ENCODE peak calls at places on chromosomes 2 and 18, in five cellular contexts. One of them, this sample, is unnamed.

GRCh38 chr2:62999905-63000304 is 50.7 kb upstream of the OTX1 start:
- DNase-seq in A549: peak; percentile 55
- DNase-seq in body of pancreas: no peak
- DNase-seq in tibial nerve: no peak
- DNase-seq in HCT116: no peak
- DNase-seq in this sample: no peak

GRCh38 chr18:69715322-69715721 is 232.4 kb downstream of the CD226 start:
- DNase-seq in A549: no peak
- DNase-seq in HCT116: no peak
- DNase-seq in body of pancreas: no peak
- DNase-seq in tibial nerve: no peak
- DNase-seq in this sample: no peak

GRCh38 chr2:160632576-160632975 is 139.0 kb upstream of the RBMS1 start:
- DNase-seq in HCT116: no peak
- DNase-seq in tibial nerve: no peak
- DNase-seq in A549: no peak
- DNase-seq in body of pancreas: no peak
- DNase-seq in this sample: no peak

GRCh38 chr2:28869494-28870145 is 489 bp downstream of the TRMT61B start:
- DNase-seq in HCT116: no peak
- DNase-seq in tibial nerve: no peak
- DNase-seq in A549: no peak
- DNase-seq in body of pancreas: no peak
- DNase-seq in this sample: no peak

GRCh38 chr2:122565364-122565763 is 809.9 kb downstream of the TSN start:
- DNase-seq in body of pancreas: no peak
- DNase-seq in tibial nerve: no peak
- DNase-seq in HCT116: no peak
- DNase-seq in A549: no peak
- DNase-seq in this sample: no peak

GRCh38 chr2:11985817-11986566 is 239.6 kb downstream of the LPIN1 start:
- DNase-seq in HCT116: no peak
- DNase-seq in body of pancreas: no peak
- DNase-seq in tibial nerve: no peak
- DNase-seq in A549: no peak
- DNase-seq in this sample: no peak

GRCh38 chr2:96874099-96874831 is 4.4 kb upstream of the SEMA4C start:
- DNase-seq in HCT116: no peak
- DNase-seq in tibial nerve: no peak
- DNase-seq in A549: no peak
- DNase-seq in body of pancreas: no peak
- DNase-seq in this sample: no peak

GRCh38 chr2:157363612-157364101 is 38.0 kb upstream of the ERMN start:
- DNase-seq in body of pancreas: no peak
- DNase-seq in HCT116: no peak
- DNase-seq in A549: no peak
- DNase-seq in tibial nerve: no peak
- DNase-seq in this sample: no peak

GRCh38 chr2:11498543-11499034 is 32.6 kb upstream of the E2F6 start:
- DNase-seq in body of pancreas: peak; percentile 57
- DNase-seq in A549: no peak
- DNase-seq in HCT116: no peak
- DNase-seq in tibial nerve: peak; percentile 49
- DNase-seq in this sample: no peak

GRCh38 chr2:161136696-161137324 is 23.4 kb upstream of the TANK start:
- DNase-seq in tibial nerve: no peak
- DNase-seq in HCT116: peak; percentile 44
- DNase-seq in body of pancreas: no peak
- DNase-seq in A549: peak; percentile 76
- DNase-seq in this sample: peak; percentile 15

GRCh38 chr2:33069894-33070651 is 123.3 kb downstream of the LTBP1 start:
- DNase-seq in body of pancreas: peak; percentile 46
- DNase-seq in tibial nerve: no peak
- DNase-seq in A549: peak; percentile 97
- DNase-seq in HCT116: peak; percentile 91
- DNase-seq in this sample: peak; percentile 11

GRCh38 chr18:48300463-48300961 is 108.7 kb downstream of the ZBTB7C start:
- DNase-seq in body of pancreas: no peak
- DNase-seq in A549: peak; percentile 9
- DNase-seq in HCT116: no peak
- DNase-seq in tibial nerve: no peak
- DNase-seq in this sample: no peak

GRCh38 chr18:60327880-60328589 is 44.5 kb downstream of the MC4R start:
- DNase-seq in HCT116: no peak
- DNase-seq in A549: no peak
- DNase-seq in tibial nerve: no peak
- DNase-seq in body of pancreas: no peak
- DNase-seq in this sample: no peak

GRCh38 chr2:113089907-113090306 is 22.1 kb downstream of the IL1F10 start:
- DNase-seq in tibial nerve: no peak
- DNase-seq in HCT116: no peak
- DNase-seq in A549: no peak
- DNase-seq in body of pancreas: no peak
- DNase-seq in this sample: no peak

GRCh38 chr18:38368246-38368645 is 802.6 kb upstream of the CELF4 start:
- DNase-seq in tibial nerve: no peak
- DNase-seq in body of pancreas: peak; percentile 52
- DNase-seq in HCT116: no peak
- DNase-seq in A549: no peak
- DNase-seq in this sample: no peak

GRCh38 chr2:134917958-134918517 is 584 bp upstream of the CCNT2 start:
- DNase-seq in A549: no peak
- DNase-seq in body of pancreas: peak; percentile 89
- DNase-seq in tibial nerve: peak; percentile 77
- DNase-seq in HCT116: no peak
- DNase-seq in this sample: no peak

GRCh38 chr2:98404556-98405250 is 40.0 kb upstream of the INPP4A start:
- DNase-seq in body of pancreas: no peak
- DNase-seq in A549: no peak
- DNase-seq in tibial nerve: no peak
- DNase-seq in HCT116: no peak
- DNase-seq in this sample: no peak

GRCh38 chr18:61569176-61569892 is 236.1 kb downstream of the CDH20 start:
- DNase-seq in body of pancreas: no peak
- DNase-seq in HCT116: no peak
- DNase-seq in tibial nerve: no peak
- DNase-seq in A549: no peak
- DNase-seq in this sample: no peak

GRCh38 chr2:18788590-18788989 is 199.2 kb upstream of the NT5C1B start:
- DNase-seq in body of pancreas: peak; percentile 45
- DNase-seq in A549: no peak
- DNase-seq in tibial nerve: no peak
- DNase-seq in HCT116: no peak
- DNase-seq in this sample: no peak

GRCh38 chr2:38174646-38175096 is 98.7 kb upstream of the CYP1B1 start:
- DNase-seq in A549: no peak
- DNase-seq in body of pancreas: no peak
- DNase-seq in tibial nerve: no peak
- DNase-seq in HCT116: no peak
- DNase-seq in this sample: no peak
- TF ChIP-seq POLR2A in A549: no peak
- TF ChIP-seq POLR2A in body of pancreas: no peak
- TF ChIP-seq POLR2A in tibial nerve: no peak
- TF ChIP-seq POLR2A in HCT116: no peak
- TF ChIP-seq POLR2A in this sample: no peak

DNA sequence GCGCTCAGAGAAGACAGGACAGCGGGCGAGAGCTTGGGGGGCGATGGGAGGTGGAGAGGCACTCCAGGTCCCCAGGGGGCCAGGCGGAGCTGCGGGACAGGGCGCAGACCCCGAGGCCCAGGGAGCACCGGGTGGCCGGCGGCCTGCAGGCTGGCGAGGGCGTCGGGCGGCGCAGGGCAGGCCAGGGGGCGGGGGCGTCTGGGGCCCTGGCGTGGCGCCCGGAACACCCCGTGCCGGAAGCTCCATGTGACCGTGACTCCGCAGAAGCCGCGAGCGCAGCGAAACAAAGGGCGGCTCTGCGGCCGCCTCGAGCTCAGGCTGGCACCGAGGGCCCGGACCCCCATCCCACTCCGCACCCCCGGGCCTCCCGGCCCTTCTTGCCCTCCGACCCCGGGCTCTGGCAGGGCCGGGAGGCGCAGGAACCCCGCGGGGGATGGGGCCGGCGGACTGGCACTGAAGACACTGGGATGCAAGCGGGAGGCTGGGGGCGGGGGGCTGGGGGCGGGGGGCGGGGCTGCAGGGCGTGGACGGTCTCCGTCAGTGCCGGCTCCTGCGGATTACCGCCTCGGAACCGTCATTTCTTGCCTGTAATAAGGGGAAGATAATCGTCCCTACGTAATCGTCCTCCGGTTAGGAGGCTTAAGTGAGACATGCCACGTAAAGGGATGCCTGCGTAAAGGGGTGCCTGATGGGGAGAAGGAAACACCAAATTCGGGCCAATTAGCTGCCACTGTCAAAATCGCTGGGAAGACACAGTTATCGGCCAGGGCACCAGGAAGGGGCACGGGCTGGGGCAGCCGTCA is 19.2 kb downstream of the SH2D6 start:
- DNase-seq in body of pancreas: peak; percentile 92
- DNase-seq in tibial nerve: peak; percentile 76
- DNase-seq in A549: peak; percentile 89
- DNase-seq in HCT116: no peak
- DNase-seq in this sample: peak; percentile 92
- TF ChIP-seq POLR2A in body of pancreas: peak; percentile 87
- TF ChIP-seq POLR2A in tibial nerve: peak; percentile 90
- TF ChIP-seq POLR2A in A549: peak; percentile 40
- TF ChIP-seq POLR2A in HCT116: no peak
- TF ChIP-seq POLR2A in this sample: peak; percentile 70

DNA sequence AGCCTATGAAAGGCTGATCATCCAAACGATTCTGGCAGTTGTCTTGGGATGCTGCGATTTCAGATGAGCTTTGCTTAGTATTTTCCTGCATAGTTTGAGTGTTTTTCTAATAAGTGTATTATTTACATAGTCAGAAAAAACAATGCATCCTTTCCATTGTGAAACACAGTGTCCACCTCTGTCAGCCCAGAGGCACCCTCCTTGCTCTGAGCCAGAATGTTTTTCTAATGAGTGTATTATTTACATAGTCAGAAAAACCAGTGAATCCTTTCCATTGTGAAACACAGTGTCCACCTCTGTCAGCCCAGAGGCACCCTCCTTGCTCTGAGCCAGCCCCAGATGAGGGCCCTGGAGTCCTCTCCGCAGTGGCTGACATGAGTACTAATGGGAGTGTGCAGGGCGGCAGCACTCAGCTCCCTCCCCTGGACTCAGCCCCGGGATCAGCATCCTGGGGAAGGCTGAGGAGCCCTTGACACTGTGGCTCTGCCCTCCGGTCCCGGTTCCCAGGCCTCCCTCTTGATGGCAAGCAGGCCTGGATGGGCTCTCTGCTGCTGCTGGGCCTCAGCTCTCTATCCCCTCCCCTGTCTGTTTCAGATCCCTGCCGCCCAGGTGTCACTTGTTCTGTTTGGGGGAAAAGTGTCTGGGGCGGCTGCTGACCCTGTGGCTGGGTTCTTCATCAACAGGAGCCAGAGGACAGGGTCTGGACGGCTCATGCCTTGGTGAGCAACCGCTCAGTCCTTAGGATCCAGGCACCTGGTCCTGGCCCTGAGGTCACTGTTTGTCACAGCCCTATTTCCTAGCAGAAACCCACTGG is 5.9 kb downstream of the MFSD2B start:
- DNase-seq in body of pancreas: no peak
- DNase-seq in HCT116: no peak
- DNase-seq in tibial nerve: no peak
- DNase-seq in A549: peak; percentile 95
- DNase-seq in this sample: no peak
- TF ChIP-seq POLR2A in body of pancreas: no peak
- TF ChIP-seq POLR2A in HCT116: no peak
- TF ChIP-seq POLR2A in tibial nerve: no peak
- TF ChIP-seq POLR2A in A549: peak; percentile 6
- TF ChIP-seq POLR2A in this sample: peak; percentile 25

DNA sequence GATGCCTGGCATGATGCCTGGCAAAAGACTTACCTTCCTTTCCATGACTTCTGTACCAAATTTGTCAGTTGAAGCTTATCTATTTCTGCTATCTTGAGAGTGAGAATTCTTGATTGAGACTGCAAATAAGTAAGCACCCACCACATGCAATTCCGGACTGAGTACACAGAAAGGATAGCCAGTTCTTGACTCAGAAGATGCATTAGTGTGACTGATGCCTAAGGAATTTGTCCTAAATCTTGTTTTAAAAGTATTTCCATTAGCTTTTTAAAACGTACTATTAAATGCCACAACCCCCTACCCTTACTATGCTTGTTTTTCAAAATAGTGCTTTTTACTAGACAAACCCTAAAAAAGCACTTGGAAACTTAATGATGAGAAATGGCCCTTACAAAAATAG is 545 bp downstream of the MPP4 start:
- DNase-seq in tibial nerve: no peak
- DNase-seq in A549: no peak
- DNase-seq in HCT116: no peak
- DNase-seq in body of pancreas: no peak
- DNase-seq in this sample: no peak
- TF ChIP-seq POLR2A in tibial nerve: no peak
- TF ChIP-seq POLR2A in A549: no peak
- TF ChIP-seq POLR2A in HCT116: no peak
- TF ChIP-seq POLR2A in body of pancreas: no peak
- TF ChIP-seq POLR2A in this sample: no peak

DNA sequence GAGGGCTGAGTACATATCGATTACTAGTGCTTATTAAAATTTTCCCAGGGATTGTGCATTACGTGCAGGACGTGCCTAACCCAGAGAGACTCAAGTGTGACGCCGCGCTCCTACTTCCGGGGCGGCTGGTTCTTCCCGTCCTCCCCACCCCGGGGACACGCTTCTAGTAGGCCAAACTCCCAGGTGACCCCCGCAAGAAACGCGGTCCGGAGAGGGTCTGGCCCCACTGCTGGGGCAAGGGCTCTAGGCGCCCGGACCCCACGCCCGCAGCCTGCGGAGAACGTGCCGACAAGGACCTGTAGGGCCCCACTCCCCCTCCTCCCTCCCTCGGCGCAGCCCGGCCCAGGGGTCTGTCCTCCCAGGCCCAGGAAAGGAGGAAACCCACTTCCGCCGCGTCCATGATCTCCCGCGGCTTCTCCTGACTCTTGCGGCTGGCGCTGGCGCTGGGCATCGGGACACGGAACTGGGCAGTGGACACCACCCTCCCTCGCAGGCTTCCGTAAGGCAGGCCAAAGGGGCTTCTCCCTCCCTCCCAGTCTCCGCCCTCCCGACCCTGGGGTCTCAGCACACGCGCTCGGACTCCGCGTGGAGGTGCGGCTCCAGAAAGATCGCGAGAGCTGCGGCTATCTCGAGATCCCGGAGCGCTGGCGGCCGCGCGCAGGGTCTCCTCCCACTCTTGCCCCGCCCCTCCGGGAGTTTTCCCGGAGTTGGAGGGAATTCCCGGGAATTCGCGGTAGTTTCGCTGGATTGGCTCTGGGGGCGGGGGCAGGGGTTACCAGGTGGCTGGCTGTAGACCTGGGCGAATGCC is at the start of gene DARS1:
- DNase-seq in A549: peak; percentile 94
- DNase-seq in tibial nerve: peak; percentile 79
- DNase-seq in body of pancreas: peak; percentile 93
- DNase-seq in HCT116: peak; percentile 82
- DNase-seq in this sample: peak; percentile 89
- TF ChIP-seq POLR2A in A549: peak; percentile 58
- TF ChIP-seq POLR2A in tibial nerve: peak; percentile 55
- TF ChIP-seq POLR2A in body of pancreas: peak; percentile 89
- TF ChIP-seq POLR2A in HCT116: peak; percentile 32
- TF ChIP-seq POLR2A in this sample: peak; percentile 88